ENCODE peak calls at places on chromosomes 13 and 19, in four cellular contexts. One of them, this sample, is unnamed.

GRCh38 chr13:41780736-41781708 is 179.9 kb downstream of the VWA8 start:
- DNase-seq in H9: no peak
- DNase-seq in neuronal stem cell: no peak
- DNase-seq in IMR-90: peak
- DNase-seq in this sample: no peak

GRCh38 chr19:3459322-3459881 is 20.9 kb downstream of the SMIM24 start:
- DNase-seq in H9: peak
- DNase-seq in neuronal stem cell: no peak
- DNase-seq in IMR-90: peak
- DNase-seq in this sample: peak

GRCh38 chr13:23433171-23434153 is at the start of gene SACS:
- DNase-seq in H9: peak
- DNase-seq in neuronal stem cell: peak
- DNase-seq in IMR-90: peak
- DNase-seq in this sample: no peak

GRCh38 chr19:31350033-31350692 is 927 bp upstream of the TSHZ3 start:
- DNase-seq in H9: no peak
- DNase-seq in neuronal stem cell: no peak
- DNase-seq in IMR-90: no peak
- DNase-seq in this sample: no peak

GRCh38 chr13:33740134-33740538 is 77.8 kb upstream of the RFC3 start:
- DNase-seq in H9: no peak
- DNase-seq in neuronal stem cell: no peak
- DNase-seq in IMR-90: peak
- DNase-seq in this sample: no peak

GRCh38 chr19:17021793-17022590 is 4.6 kb downstream of the CPAMD8 start:
- DNase-seq in H9: no peak
- DNase-seq in neuronal stem cell: no peak
- DNase-seq in IMR-90: peak
- DNase-seq in this sample: peak

GRCh38 chr13:27918041-27918917 is 1.5 kb upstream of the PDX1 start:
- DNase-seq in H9: peak
- DNase-seq in neuronal stem cell: peak
- DNase-seq in IMR-90: no peak
- DNase-seq in this sample: no peak

GRCh38 chr19:4327252-4327876 is 11.3 kb downstream of the STAP2 start:
- DNase-seq in H9: peak
- DNase-seq in neuronal stem cell: peak
- DNase-seq in IMR-90: peak
- DNase-seq in this sample: peak

GRCh38 chr13:29676535-29676934 is 81.0 kb upstream of the SLC7A1 start:
- DNase-seq in H9: no peak
- DNase-seq in neuronal stem cell: no peak
- DNase-seq in IMR-90: peak
- DNase-seq in this sample: no peak

GRCh38 chr19:41545547-41545946 is 30.4 kb upstream of the CEACAM21 start:
- DNase-seq in H9: no peak
- DNase-seq in neuronal stem cell: no peak
- DNase-seq in IMR-90: no peak
- DNase-seq in this sample: no peak

GRCh38 chr13:27791901-27792392 is 336 bp upstream of the GSX1 start:
- DNase-seq in H9: no peak
- DNase-seq in neuronal stem cell: no peak
- DNase-seq in IMR-90: no peak
- DNase-seq in this sample: no peak

GRCh38 chr19:44548736-44549135 is 19.3 kb upstream of the CEACAM20 start:
- DNase-seq in H9: no peak
- DNase-seq in neuronal stem cell: no peak
- DNase-seq in IMR-90: peak
- DNase-seq in this sample: no peak

GRCh38 chr19:2461751-2462634 is 5.2 kb upstream of the LMNB2 start:
- DNase-seq in H9: peak
- DNase-seq in neuronal stem cell: peak
- DNase-seq in IMR-90: peak
- DNase-seq in this sample: peak

GRCh38 chr19:58519087-58519354 is 589 bp downstream of the ZBTB45 start:
- DNase-seq in H9: peak
- DNase-seq in neuronal stem cell: peak
- DNase-seq in IMR-90: peak
- DNase-seq in this sample: peak

GRCh38 chr13:87671824-87672603 is 843 bp downstream of the SLITRK5 start:
- DNase-seq in H9: peak
- DNase-seq in neuronal stem cell: peak
- DNase-seq in IMR-90: no peak
- DNase-seq in this sample: no peak

GRCh38 chr19:33194527-33194883 is 375 bp downstream of the LRP3 start:
- DNase-seq in H9: no peak
- DNase-seq in neuronal stem cell: no peak
- DNase-seq in IMR-90: no peak
- DNase-seq in this sample: no peak

GRCh38 chr19:33196446-33197193 is 2.5 kb downstream of the LRP3 start:
- DNase-seq in H9: no peak
- DNase-seq in neuronal stem cell: no peak
- DNase-seq in IMR-90: no peak
- DNase-seq in this sample: no peak

GRCh38 chr19:33193864-33194362 is at the start of gene LRP3:
- DNase-seq in H9: no peak
- DNase-seq in neuronal stem cell: no peak
- DNase-seq in IMR-90: peak
- DNase-seq in this sample: no peak

GRCh38 chr19:33195711-33196347 is 1.7 kb downstream of the LRP3 start:
- DNase-seq in H9: no peak
- DNase-seq in neuronal stem cell: no peak
- DNase-seq in IMR-90: no peak
- DNase-seq in this sample: no peak

DNA sequence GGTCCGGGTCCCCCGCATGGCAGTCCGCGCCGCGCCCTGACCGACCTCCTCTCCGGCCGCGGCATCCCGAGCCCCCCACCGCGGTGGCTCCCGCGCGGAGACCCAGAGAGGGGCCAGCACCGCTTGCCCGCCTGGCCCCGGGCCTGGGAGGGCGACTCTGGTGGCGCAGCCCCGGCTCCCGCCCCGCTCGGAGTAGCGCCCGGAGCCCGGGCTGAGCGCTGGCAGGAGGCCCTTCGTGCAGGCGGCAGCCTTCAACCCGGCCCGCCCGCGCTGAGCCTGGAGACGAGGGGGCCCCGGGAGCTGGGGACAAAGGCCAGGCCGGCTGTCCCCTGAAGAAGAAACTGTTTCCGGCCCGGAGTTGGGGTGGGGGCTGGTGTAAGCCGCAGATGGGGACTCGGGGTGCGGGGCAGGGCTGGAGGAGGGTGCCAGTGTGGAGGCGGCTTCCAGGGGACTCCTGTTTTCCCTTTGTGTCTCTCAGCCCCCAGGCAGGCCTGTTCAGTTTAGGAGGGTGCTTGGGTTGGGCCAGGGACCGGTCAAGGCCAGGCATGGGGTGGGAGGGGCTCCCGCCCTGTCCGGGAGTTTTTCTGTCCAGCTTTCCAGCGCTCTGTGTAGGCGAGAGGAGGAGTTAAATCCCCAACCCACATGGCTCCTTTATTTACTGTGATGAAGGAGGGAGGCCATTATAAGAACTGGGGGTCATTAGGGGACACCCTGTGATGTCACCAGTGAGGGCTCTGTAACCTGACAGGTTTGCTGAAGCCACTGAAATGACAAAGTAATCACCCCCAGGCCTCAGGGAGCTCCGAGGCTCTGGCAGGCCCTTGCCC is 967 bp downstream of the LRP3 start:
- DNase-seq in H9: no peak
- DNase-seq in neuronal stem cell: no peak
- DNase-seq in IMR-90: peak
- DNase-seq in this sample: peak
- H2AFZ ChIP-seq in H9: no peak
- H2AFZ ChIP-seq in neuronal stem cell: peak
- H2AFZ ChIP-seq in IMR-90: peak
- H2AFZ ChIP-seq in this sample: peak

GRCh38 chr13:43697323-43697722 is 89.4 kb downstream of the ENOX1 start:
- DNase-seq in H9: no peak
- DNase-seq in neuronal stem cell: no peak
- DNase-seq in IMR-90: no peak
- DNase-seq in this sample: no peak
- H3K14ac ChIP-seq in H9: no peak
- H3K14ac ChIP-seq in neuronal stem cell: no peak
- H3K14ac ChIP-seq in IMR-90: no peak
- H3K14ac ChIP-seq in this sample: no peak

DNA sequence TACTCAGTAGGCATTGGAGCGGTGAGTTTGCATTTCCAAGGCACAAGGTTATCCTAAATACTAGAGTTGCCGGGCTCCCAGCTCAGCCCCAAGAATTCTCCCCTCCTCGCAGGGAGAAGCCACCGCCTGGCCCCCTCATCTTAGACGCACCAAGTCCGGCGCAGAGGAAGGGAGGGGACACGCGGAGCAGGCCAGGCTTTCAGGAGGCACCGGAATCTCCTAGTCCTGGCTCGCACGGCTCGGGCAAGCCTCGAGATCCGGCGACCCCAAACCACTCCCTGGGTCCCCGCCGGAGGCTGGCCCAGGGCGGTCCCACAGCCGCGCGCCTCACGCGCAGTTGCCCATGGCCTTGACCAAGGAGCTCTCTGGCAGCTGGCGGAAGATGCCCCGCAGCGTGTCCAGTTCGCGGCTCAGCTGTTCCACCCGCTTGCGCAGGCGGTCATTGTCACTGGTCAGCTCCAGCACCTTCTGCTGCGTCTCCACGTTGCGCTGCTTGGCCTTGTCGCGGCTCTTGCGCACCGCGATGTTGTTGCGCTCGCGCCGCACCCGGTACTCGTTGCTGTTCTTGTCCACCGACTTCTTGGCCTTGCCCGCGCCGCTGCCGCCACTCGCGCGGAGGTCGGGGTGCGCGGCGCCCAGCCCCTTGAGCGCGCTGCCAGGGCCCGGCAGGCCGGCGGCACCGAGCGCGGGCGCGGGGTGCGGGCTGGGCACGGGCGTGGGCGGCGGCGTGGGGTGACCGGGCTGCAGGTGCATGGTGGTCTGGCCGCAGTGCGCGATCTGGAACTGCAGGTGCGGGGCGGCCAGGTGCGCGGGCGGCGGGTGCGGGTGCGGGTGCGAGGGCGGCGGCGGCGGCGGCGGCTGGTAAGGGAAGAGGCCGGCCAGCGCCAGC is 1.1 kb downstream of the CEBPA start:
- DNase-seq in H9: no peak
- DNase-seq in neuronal stem cell: no peak
- DNase-seq in IMR-90: no peak
- DNase-seq in this sample: no peak
- H3K18ac ChIP-seq in H9: no peak
- H3K18ac ChIP-seq in neuronal stem cell: peak
- H3K18ac ChIP-seq in IMR-90: no peak
- H3K18ac ChIP-seq in this sample: peak

GRCh38 chr13:113819731-113820715 is 43.9 kb downstream of the GAS6 start:
- DNase-seq in H9: no peak
- DNase-seq in neuronal stem cell: no peak
- DNase-seq in IMR-90: no peak
- DNase-seq in this sample: no peak
- H2AFZ ChIP-seq in H9: no peak
- H2AFZ ChIP-seq in neuronal stem cell: no peak
- H2AFZ ChIP-seq in IMR-90: peak
- H2AFZ ChIP-seq in this sample: no peak

GRCh38 chr13:74166286-74166685 is 32.1 kb upstream of the KLF12 start:
- DNase-seq in H9: no peak
- DNase-seq in neuronal stem cell: no peak
- DNase-seq in IMR-90: peak
- DNase-seq in this sample: no peak
- H3K14ac ChIP-seq in H9: no peak
- H3K14ac ChIP-seq in neuronal stem cell: no peak
- H3K14ac ChIP-seq in IMR-90: no peak
- H3K14ac ChIP-seq in this sample: no peak

DNA sequence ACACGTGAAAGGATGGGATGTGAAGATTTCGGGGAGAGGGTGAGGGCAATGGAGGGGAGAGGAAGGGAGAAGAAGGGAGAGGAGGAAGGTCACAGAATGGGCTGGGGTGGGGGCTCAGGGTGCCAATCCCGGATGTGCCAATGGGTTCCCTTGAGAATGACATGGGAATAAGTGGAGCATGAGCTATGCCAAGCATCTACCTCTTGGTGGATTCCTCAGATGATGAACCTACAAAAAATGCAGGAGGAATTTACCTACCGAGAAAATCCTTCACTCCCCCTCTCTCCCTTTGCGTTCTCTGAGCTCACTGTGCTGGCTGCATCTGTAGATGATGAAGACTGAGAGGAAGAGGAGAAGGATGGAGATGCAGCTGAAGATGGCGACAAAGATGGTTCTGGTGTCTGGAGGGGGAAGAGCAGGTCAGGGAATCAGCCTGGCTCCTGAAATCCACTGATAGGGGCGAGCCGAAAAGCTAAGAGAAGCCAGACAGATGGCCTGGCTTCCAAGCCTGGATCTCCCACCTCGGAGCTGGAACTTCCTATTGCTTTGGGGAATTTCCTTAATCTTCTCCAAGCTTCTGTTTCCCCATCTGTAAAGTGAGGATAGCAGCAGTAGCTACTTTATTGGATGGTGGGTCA is 21.6 kb downstream of the VSTM1 start:
- DNase-seq in H9: peak
- DNase-seq in neuronal stem cell: no peak
- DNase-seq in IMR-90: no peak
- DNase-seq in this sample: peak
- H3K18ac ChIP-seq in H9: no peak
- H3K18ac ChIP-seq in neuronal stem cell: peak
- H3K18ac ChIP-seq in IMR-90: no peak
- H3K18ac ChIP-seq in this sample: no peak

DNA sequence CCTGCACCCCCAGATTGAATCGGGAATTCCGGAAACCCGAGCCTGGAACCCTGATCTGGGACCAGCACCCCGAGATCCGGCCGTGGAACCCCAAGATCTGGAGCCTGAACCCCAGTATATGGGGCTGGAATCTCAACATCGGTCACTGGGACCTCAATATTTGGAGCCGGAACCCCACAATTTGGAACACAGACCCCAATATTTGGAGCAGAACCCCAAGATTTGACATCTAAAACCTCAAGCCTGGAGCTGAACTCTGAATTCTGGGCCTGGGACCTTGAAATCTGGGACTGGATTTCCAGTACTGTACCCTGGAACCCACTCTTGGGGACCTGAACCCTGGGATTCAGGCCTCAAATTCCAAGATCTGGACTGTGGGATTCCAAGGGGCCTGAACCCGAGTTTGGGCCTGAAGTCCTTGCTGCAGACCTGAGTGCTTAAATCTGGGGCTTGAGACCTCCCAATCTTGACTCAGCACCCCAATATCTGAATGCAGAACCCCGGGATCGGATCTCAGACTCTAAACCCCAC is 629 bp downstream of the LRFN3 start:
- DNase-seq in H9: no peak
- DNase-seq in neuronal stem cell: no peak
- DNase-seq in IMR-90: no peak
- DNase-seq in this sample: no peak
- H2AFZ ChIP-seq in H9: no peak
- H2AFZ ChIP-seq in neuronal stem cell: peak
- H2AFZ ChIP-seq in IMR-90: peak
- H2AFZ ChIP-seq in this sample: peak

This sample was measured in trophoblast cell.